ENCODE peak calls at places on chromosome 20, in eight cellular contexts. One of them, this sample, is unnamed.

GRCh38 chr20:58179432-58180099 is 48.9 kb downstream of the ANKRD60 start:
- DNase-seq in activated CD4-positive, CD25-positive, alpha-beta regulatory T cell treated with anti-CD3 and anti-CD28 coated beads, Interleukin-2, amount 50 U/mL, for 16 hours: peak
- DNase-seq in A172: no peak
- DNase-seq in HTR-8/SVneo: peak
- DNase-seq in Right ventricle myocardium superior: peak
- DNase-seq in testis: peak
- DNase-seq in left colon: no peak
- DNase-seq in hypothalamus: peak
- DNase-seq in this sample: peak

GRCh38 chr20:63328716-63329275 is 32.4 kb downstream of the CHRNA4 start:
- DNase-seq in activated CD4-positive, CD25-positive, alpha-beta regulatory T cell treated with anti-CD3 and anti-CD28 coated beads, Interleukin-2, amount 50 U/mL, for 16 hours: no peak
- DNase-seq in testis: no peak
- DNase-seq in HTR-8/SVneo: no peak
- DNase-seq in Right ventricle myocardium superior: peak
- DNase-seq in hypothalamus: no peak
- DNase-seq in left colon: no peak
- DNase-seq in A172: no peak
- DNase-seq in this sample: no peak

GRCh38 chr20:42024653-42025052 is 406.5 kb upstream of the CHD6 start:
- DNase-seq in A172: no peak
- DNase-seq in testis: peak
- DNase-seq in activated CD4-positive, CD25-positive, alpha-beta regulatory T cell treated with anti-CD3 and anti-CD28 coated beads, Interleukin-2, amount 50 U/mL, for 16 hours: no peak
- DNase-seq in Right ventricle myocardium superior: no peak
- DNase-seq in left colon: no peak
- DNase-seq in HTR-8/SVneo: no peak
- DNase-seq in hypothalamus: no peak
- DNase-seq in this sample: no peak

GRCh38 chr20:10919549-10920140 is 245.8 kb upstream of the JAG1 start:
- DNase-seq in activated CD4-positive, CD25-positive, alpha-beta regulatory T cell treated with anti-CD3 and anti-CD28 coated beads, Interleukin-2, amount 50 U/mL, for 16 hours: no peak
- DNase-seq in left colon: no peak
- DNase-seq in testis: no peak
- DNase-seq in HTR-8/SVneo: no peak
- DNase-seq in A172: peak
- DNase-seq in Right ventricle myocardium superior: peak
- DNase-seq in hypothalamus: no peak
- DNase-seq in this sample: no peak

GRCh38 chr20:3563548-3564177 is 92.8 kb downstream of the ATRN start:
- DNase-seq in HTR-8/SVneo: peak
- DNase-seq in activated CD4-positive, CD25-positive, alpha-beta regulatory T cell treated with anti-CD3 and anti-CD28 coated beads, Interleukin-2, amount 50 U/mL, for 16 hours: no peak
- DNase-seq in Right ventricle myocardium superior: no peak
- DNase-seq in hypothalamus: no peak
- DNase-seq in left colon: no peak
- DNase-seq in testis: no peak
- DNase-seq in A172: peak
- DNase-seq in this sample: no peak

GRCh38 chr20:20391766-20392165 is 23.9 kb downstream of the INSM1 start:
- DNase-seq in activated CD4-positive, CD25-positive, alpha-beta regulatory T cell treated with anti-CD3 and anti-CD28 coated beads, Interleukin-2, amount 50 U/mL, for 16 hours: no peak
- DNase-seq in hypothalamus: no peak
- DNase-seq in testis: peak
- DNase-seq in HTR-8/SVneo: no peak
- DNase-seq in A172: no peak
- DNase-seq in Right ventricle myocardium superior: no peak
- DNase-seq in left colon: no peak
- DNase-seq in this sample: no peak

GRCh38 chr20:12965880-12966270 is 42.9 kb upstream of the SPTLC3 start:
- DNase-seq in Right ventricle myocardium superior: no peak
- DNase-seq in hypothalamus: no peak
- DNase-seq in A172: no peak
- DNase-seq in HTR-8/SVneo: no peak
- DNase-seq in activated CD4-positive, CD25-positive, alpha-beta regulatory T cell treated with anti-CD3 and anti-CD28 coated beads, Interleukin-2, amount 50 U/mL, for 16 hours: no peak
- DNase-seq in left colon: no peak
- DNase-seq in testis: no peak
- DNase-seq in this sample: no peak

GRCh38 chr20:10524034-10524476 is 89.0 kb downstream of the SLX4IP start:
- DNase-seq in HTR-8/SVneo: no peak
- DNase-seq in testis: peak
- DNase-seq in A172: no peak
- DNase-seq in Right ventricle myocardium superior: peak
- DNase-seq in activated CD4-positive, CD25-positive, alpha-beta regulatory T cell treated with anti-CD3 and anti-CD28 coated beads, Interleukin-2, amount 50 U/mL, for 16 hours: no peak
- DNase-seq in hypothalamus: peak
- DNase-seq in left colon: peak
- DNase-seq in this sample: no peak

GRCh38 chr20:41425180-41425884 is 58.7 kb upstream of the EMILIN3 start:
- DNase-seq in HTR-8/SVneo: no peak
- DNase-seq in activated CD4-positive, CD25-positive, alpha-beta regulatory T cell treated with anti-CD3 and anti-CD28 coated beads, Interleukin-2, amount 50 U/mL, for 16 hours: no peak
- DNase-seq in A172: peak
- DNase-seq in left colon: no peak
- DNase-seq in Right ventricle myocardium superior: no peak
- DNase-seq in testis: no peak
- DNase-seq in hypothalamus: no peak
- DNase-seq in this sample: no peak

GRCh38 chr20:35215066-35215956 is 11.2 kb upstream of the MMP24 start:
- DNase-seq in left colon: no peak
- DNase-seq in HTR-8/SVneo: peak
- DNase-seq in A172: peak
- DNase-seq in hypothalamus: no peak
- DNase-seq in Right ventricle myocardium superior: no peak
- DNase-seq in activated CD4-positive, CD25-positive, alpha-beta regulatory T cell treated with anti-CD3 and anti-CD28 coated beads, Interleukin-2, amount 50 U/mL, for 16 hours: no peak
- DNase-seq in testis: no peak
- DNase-seq in this sample: no peak

GRCh38 chr20:45445805-45446562 is 23.6 kb upstream of the WFDC2 start:
- DNase-seq in activated CD4-positive, CD25-positive, alpha-beta regulatory T cell treated with anti-CD3 and anti-CD28 coated beads, Interleukin-2, amount 50 U/mL, for 16 hours: no peak
- DNase-seq in hypothalamus: no peak
- DNase-seq in Right ventricle myocardium superior: no peak
- DNase-seq in HTR-8/SVneo: peak
- DNase-seq in A172: peak
- DNase-seq in testis: no peak
- DNase-seq in left colon: no peak
- DNase-seq in this sample: peak

GRCh38 chr20:33773412-33774089 is 37.6 kb upstream of the CHMP4B start:
- DNase-seq in testis: no peak
- DNase-seq in hypothalamus: no peak
- DNase-seq in Right ventricle myocardium superior: no peak
- DNase-seq in activated CD4-positive, CD25-positive, alpha-beta regulatory T cell treated with anti-CD3 and anti-CD28 coated beads, Interleukin-2, amount 50 U/mL, for 16 hours: no peak
- DNase-seq in A172: no peak
- DNase-seq in HTR-8/SVneo: no peak
- DNase-seq in left colon: no peak
- DNase-seq in this sample: peak

GRCh38 chr20:1877604-1878195 is 17.5 kb upstream of the SIRPA start:
- DNase-seq in A172: no peak
- DNase-seq in Right ventricle myocardium superior: no peak
- DNase-seq in hypothalamus: peak
- DNase-seq in activated CD4-positive, CD25-positive, alpha-beta regulatory T cell treated with anti-CD3 and anti-CD28 coated beads, Interleukin-2, amount 50 U/mL, for 16 hours: no peak
- DNase-seq in left colon: no peak
- DNase-seq in testis: no peak
- DNase-seq in HTR-8/SVneo: no peak
- DNase-seq in this sample: no peak

GRCh38 chr20:48015943-48016723 is 230.9 kb upstream of the SULF2 start:
- DNase-seq in left colon: no peak
- DNase-seq in activated CD4-positive, CD25-positive, alpha-beta regulatory T cell treated with anti-CD3 and anti-CD28 coated beads, Interleukin-2, amount 50 U/mL, for 16 hours: no peak
- DNase-seq in Right ventricle myocardium superior: no peak
- DNase-seq in hypothalamus: no peak
- DNase-seq in testis: no peak
- DNase-seq in HTR-8/SVneo: no peak
- DNase-seq in A172: peak
- DNase-seq in this sample: no peak

GRCh38 chr20:60070791-60071190 is 112.6 kb downstream of the CDH26 start:
- DNase-seq in HTR-8/SVneo: no peak
- DNase-seq in hypothalamus: no peak
- DNase-seq in testis: no peak
- DNase-seq in left colon: no peak
- DNase-seq in activated CD4-positive, CD25-positive, alpha-beta regulatory T cell treated with anti-CD3 and anti-CD28 coated beads, Interleukin-2, amount 50 U/mL, for 16 hours: no peak
- DNase-seq in A172: no peak
- DNase-seq in Right ventricle myocardium superior: no peak
- DNase-seq in this sample: no peak

GRCh38 chr20:51637241-51637640 is 94.7 kb upstream of the NFATC2 start:
- DNase-seq in HTR-8/SVneo: no peak
- DNase-seq in Right ventricle myocardium superior: no peak
- DNase-seq in A172: no peak
- DNase-seq in left colon: no peak
- DNase-seq in testis: no peak
- DNase-seq in activated CD4-positive, CD25-positive, alpha-beta regulatory T cell treated with anti-CD3 and anti-CD28 coated beads, Interleukin-2, amount 50 U/mL, for 16 hours: no peak
- DNase-seq in hypothalamus: no peak
- DNase-seq in this sample: no peak

GRCh38 chr20:50534567-50534966 is 24.4 kb downstream of the PTPN1 start:
- DNase-seq in testis: no peak
- DNase-seq in A172: peak
- DNase-seq in hypothalamus: no peak
- DNase-seq in Right ventricle myocardium superior: no peak
- DNase-seq in activated CD4-positive, CD25-positive, alpha-beta regulatory T cell treated with anti-CD3 and anti-CD28 coated beads, Interleukin-2, amount 50 U/mL, for 16 hours: no peak
- DNase-seq in left colon: no peak
- DNase-seq in HTR-8/SVneo: no peak
- DNase-seq in this sample: no peak

GRCh38 chr20:48760403-48760889 is 67.4 kb downstream of the PREX1 start:
- DNase-seq in left colon: peak
- DNase-seq in activated CD4-positive, CD25-positive, alpha-beta regulatory T cell treated with anti-CD3 and anti-CD28 coated beads, Interleukin-2, amount 50 U/mL, for 16 hours: peak
- DNase-seq in Right ventricle myocardium superior: no peak
- DNase-seq in HTR-8/SVneo: peak
- DNase-seq in testis: no peak
- DNase-seq in A172: peak
- DNase-seq in hypothalamus: no peak
- DNase-seq in this sample: peak

GRCh38 chr20:20499469-20499868 is 131.6 kb downstream of the INSM1 start:
- DNase-seq in testis: no peak
- DNase-seq in activated CD4-positive, CD25-positive, alpha-beta regulatory T cell treated with anti-CD3 and anti-CD28 coated beads, Interleukin-2, amount 50 U/mL, for 16 hours: no peak
- DNase-seq in Right ventricle myocardium superior: no peak
- DNase-seq in A172: no peak
- DNase-seq in left colon: no peak
- DNase-seq in HTR-8/SVneo: no peak
- DNase-seq in hypothalamus: no peak
- DNase-seq in this sample: no peak

GRCh38 chr20:25461766-25462165 is 54.3 kb downstream of the GINS1 start:
- DNase-seq in HTR-8/SVneo: no peak
- DNase-seq in hypothalamus: no peak
- DNase-seq in activated CD4-positive, CD25-positive, alpha-beta regulatory T cell treated with anti-CD3 and anti-CD28 coated beads, Interleukin-2, amount 50 U/mL, for 16 hours: no peak
- DNase-seq in A172: no peak
- DNase-seq in Right ventricle myocardium superior: no peak
- DNase-seq in testis: no peak
- DNase-seq in left colon: no peak
- DNase-seq in this sample: no peak

GRCh38 chr20:33450867-33451266 is 7.3 kb upstream of the SNTA1 start:
- DNase-seq in activated CD4-positive, CD25-positive, alpha-beta regulatory T cell treated with anti-CD3 and anti-CD28 coated beads, Interleukin-2, amount 50 U/mL, for 16 hours: no peak
- DNase-seq in left colon: no peak
- DNase-seq in A172: peak
- DNase-seq in hypothalamus: no peak
- DNase-seq in HTR-8/SVneo: no peak
- DNase-seq in Right ventricle myocardium superior: no peak
- DNase-seq in testis: no peak
- DNase-seq in this sample: no peak

This sample was measured in activated naive CD8-positive, alpha-beta T cell treated with anti-CD3 and anti-CD28 coated beads for 36 hours.